ENCODE peak calls at places on chromosomes 4 and X, in nine cellular contexts. One of them, this sample, is unnamed.

GRCh38 chrX:112746812-112747630 is 67.3 kb upstream of the LHFPL1 start:
- DNase-seq in IMR-90: peak
- DNase-seq in T-cell: no peak
- DNase-seq in naive thymus-derived CD4-positive, alpha-beta T cell: no peak
- DNase-seq in EH: no peak
- DNase-seq in DMS79 treated with DMSO at 0.1 percent for 48 hours: no peak
- DNase-seq in stimulated activated CD8-positive, alpha-beta memory T cell treated with anti-CD3 and anti-CD28 coated beads, Interleukin-15, amount 100 ng/mL, for 1 hour: no peak
- DNase-seq in posterior cingulate gyrus: no peak
- DNase-seq in fibroblast of pulmonary artery: peak
- DNase-seq in this sample: no peak

GRCh38 chr4:152486414-152487389 is 49.2 kb downstream of the FBXW7 start:
- DNase-seq in IMR-90: no peak
- DNase-seq in T-cell: no peak
- DNase-seq in naive thymus-derived CD4-positive, alpha-beta T cell: no peak
- DNase-seq in EH: peak
- DNase-seq in DMS79 treated with DMSO at 0.1 percent for 48 hours: no peak
- DNase-seq in stimulated activated CD8-positive, alpha-beta memory T cell treated with anti-CD3 and anti-CD28 coated beads, Interleukin-15, amount 100 ng/mL, for 1 hour: no peak
- DNase-seq in posterior cingulate gyrus: no peak
- DNase-seq in fibroblast of pulmonary artery: no peak
- DNase-seq in this sample: peak

GRCh38 chrX:9291666-9292065 is 173.2 kb upstream of the TBL1X start:
- DNase-seq in IMR-90: no peak
- DNase-seq in T-cell: no peak
- DNase-seq in naive thymus-derived CD4-positive, alpha-beta T cell: no peak
- DNase-seq in EH: no peak
- DNase-seq in DMS79 treated with DMSO at 0.1 percent for 48 hours: peak
- DNase-seq in stimulated activated CD8-positive, alpha-beta memory T cell treated with anti-CD3 and anti-CD28 coated beads, Interleukin-15, amount 100 ng/mL, for 1 hour: no peak
- DNase-seq in posterior cingulate gyrus: no peak
- DNase-seq in fibroblast of pulmonary artery: no peak
- DNase-seq in this sample: peak

GRCh38 chr4:87399148-87399547 is 8.2 kb upstream of the HSD17B11 start:
- DNase-seq in IMR-90: no peak
- DNase-seq in T-cell: no peak
- DNase-seq in naive thymus-derived CD4-positive, alpha-beta T cell: no peak
- DNase-seq in EH: no peak
- DNase-seq in DMS79 treated with DMSO at 0.1 percent for 48 hours: no peak
- DNase-seq in stimulated activated CD8-positive, alpha-beta memory T cell treated with anti-CD3 and anti-CD28 coated beads, Interleukin-15, amount 100 ng/mL, for 1 hour: no peak
- DNase-seq in posterior cingulate gyrus: no peak
- DNase-seq in fibroblast of pulmonary artery: no peak
- DNase-seq in this sample: no peak

GRCh38 chr4:158535130-158535614 is 13.5 kb downstream of the RXFP1 start:
- DNase-seq in IMR-90: peak
- DNase-seq in T-cell: no peak
- DNase-seq in naive thymus-derived CD4-positive, alpha-beta T cell: no peak
- DNase-seq in EH: peak
- DNase-seq in DMS79 treated with DMSO at 0.1 percent for 48 hours: no peak
- DNase-seq in stimulated activated CD8-positive, alpha-beta memory T cell treated with anti-CD3 and anti-CD28 coated beads, Interleukin-15, amount 100 ng/mL, for 1 hour: no peak
- DNase-seq in posterior cingulate gyrus: no peak
- DNase-seq in fibroblast of pulmonary artery: peak
- DNase-seq in this sample: no peak

GRCh38 chrX:148804579-148804978 is 304.2 kb downstream of the AFF2 start:
- DNase-seq in IMR-90: no peak
- DNase-seq in T-cell: no peak
- DNase-seq in naive thymus-derived CD4-positive, alpha-beta T cell: no peak
- DNase-seq in EH: no peak
- DNase-seq in DMS79 treated with DMSO at 0.1 percent for 48 hours: no peak
- DNase-seq in stimulated activated CD8-positive, alpha-beta memory T cell treated with anti-CD3 and anti-CD28 coated beads, Interleukin-15, amount 100 ng/mL, for 1 hour: no peak
- DNase-seq in posterior cingulate gyrus: no peak
- DNase-seq in fibroblast of pulmonary artery: no peak
- DNase-seq in this sample: no peak

GRCh38 chr4:38514465-38515146 is 149.4 kb upstream of the KLF3 start:
- DNase-seq in IMR-90: no peak
- DNase-seq in T-cell: no peak
- DNase-seq in naive thymus-derived CD4-positive, alpha-beta T cell: no peak
- DNase-seq in EH: no peak
- DNase-seq in DMS79 treated with DMSO at 0.1 percent for 48 hours: no peak
- DNase-seq in stimulated activated CD8-positive, alpha-beta memory T cell treated with anti-CD3 and anti-CD28 coated beads, Interleukin-15, amount 100 ng/mL, for 1 hour: no peak
- DNase-seq in posterior cingulate gyrus: no peak
- DNase-seq in fibroblast of pulmonary artery: no peak
- DNase-seq in this sample: peak

GRCh38 chr4:76590847-76591281 is 155.8 kb downstream of the SHROOM3 start:
- DNase-seq in IMR-90: peak
- DNase-seq in T-cell: no peak
- DNase-seq in naive thymus-derived CD4-positive, alpha-beta T cell: no peak
- DNase-seq in EH: peak
- DNase-seq in DMS79 treated with DMSO at 0.1 percent for 48 hours: no peak
- DNase-seq in stimulated activated CD8-positive, alpha-beta memory T cell treated with anti-CD3 and anti-CD28 coated beads, Interleukin-15, amount 100 ng/mL, for 1 hour: no peak
- DNase-seq in posterior cingulate gyrus: no peak
- DNase-seq in fibroblast of pulmonary artery: peak
- DNase-seq in this sample: no peak

GRCh38 chr4:98711526-98711925 is 53.1 kb upstream of the TSPAN5 start:
- DNase-seq in IMR-90: no peak
- DNase-seq in T-cell: no peak
- DNase-seq in naive thymus-derived CD4-positive, alpha-beta T cell: no peak
- DNase-seq in EH: peak
- DNase-seq in DMS79 treated with DMSO at 0.1 percent for 48 hours: no peak
- DNase-seq in stimulated activated CD8-positive, alpha-beta memory T cell treated with anti-CD3 and anti-CD28 coated beads, Interleukin-15, amount 100 ng/mL, for 1 hour: no peak
- DNase-seq in posterior cingulate gyrus: no peak
- DNase-seq in fibroblast of pulmonary artery: no peak
- DNase-seq in this sample: no peak

GRCh38 chrX:121028419-121028818 is 19.0 kb upstream of the GLUD2 start:
- DNase-seq in IMR-90: no peak
- DNase-seq in T-cell: no peak
- DNase-seq in naive thymus-derived CD4-positive, alpha-beta T cell: no peak
- DNase-seq in EH: no peak
- DNase-seq in DMS79 treated with DMSO at 0.1 percent for 48 hours: no peak
- DNase-seq in stimulated activated CD8-positive, alpha-beta memory T cell treated with anti-CD3 and anti-CD28 coated beads, Interleukin-15, amount 100 ng/mL, for 1 hour: no peak
- DNase-seq in posterior cingulate gyrus: no peak
- DNase-seq in fibroblast of pulmonary artery: no peak
- DNase-seq in this sample: peak

GRCh38 chr4:15003441-15003890 is 1.2 kb downstream of the CPEB2 start:
- DNase-seq in IMR-90: peak
- DNase-seq in T-cell: peak
- DNase-seq in naive thymus-derived CD4-positive, alpha-beta T cell: peak
- DNase-seq in EH: peak
- DNase-seq in DMS79 treated with DMSO at 0.1 percent for 48 hours: no peak
- DNase-seq in stimulated activated CD8-positive, alpha-beta memory T cell treated with anti-CD3 and anti-CD28 coated beads, Interleukin-15, amount 100 ng/mL, for 1 hour: no peak
- DNase-seq in posterior cingulate gyrus: peak
- DNase-seq in fibroblast of pulmonary artery: peak
- DNase-seq in this sample: peak

GRCh38 chr4:80213117-80213815 is 16.0 kb downstream of the PRDM8 start:
- DNase-seq in IMR-90: peak
- DNase-seq in T-cell: no peak
- DNase-seq in naive thymus-derived CD4-positive, alpha-beta T cell: no peak
- DNase-seq in EH: peak
- DNase-seq in DMS79 treated with DMSO at 0.1 percent for 48 hours: no peak
- DNase-seq in stimulated activated CD8-positive, alpha-beta memory T cell treated with anti-CD3 and anti-CD28 coated beads, Interleukin-15, amount 100 ng/mL, for 1 hour: no peak
- DNase-seq in posterior cingulate gyrus: no peak
- DNase-seq in fibroblast of pulmonary artery: no peak
- DNase-seq in this sample: peak

GRCh38 chr4:52658671-52659015 is 458 bp downstream of the USP46 start:
- DNase-seq in IMR-90: no peak
- DNase-seq in T-cell: no peak
- DNase-seq in naive thymus-derived CD4-positive, alpha-beta T cell: no peak
- DNase-seq in EH: no peak
- DNase-seq in DMS79 treated with DMSO at 0.1 percent for 48 hours: no peak
- DNase-seq in stimulated activated CD8-positive, alpha-beta memory T cell treated with anti-CD3 and anti-CD28 coated beads, Interleukin-15, amount 100 ng/mL, for 1 hour: no peak
- DNase-seq in posterior cingulate gyrus: no peak
- DNase-seq in fibroblast of pulmonary artery: no peak
- DNase-seq in this sample: peak

GRCh38 chr4:64899563-64899962 is 490.3 kb upstream of the TECRL start:
- DNase-seq in IMR-90: no peak
- DNase-seq in T-cell: no peak
- DNase-seq in naive thymus-derived CD4-positive, alpha-beta T cell: no peak
- DNase-seq in EH: no peak
- DNase-seq in DMS79 treated with DMSO at 0.1 percent for 48 hours: no peak
- DNase-seq in stimulated activated CD8-positive, alpha-beta memory T cell treated with anti-CD3 and anti-CD28 coated beads, Interleukin-15, amount 100 ng/mL, for 1 hour: no peak
- DNase-seq in posterior cingulate gyrus: no peak
- DNase-seq in fibroblast of pulmonary artery: no peak
- DNase-seq in this sample: no peak

GRCh38 chrX:136710324-136710951 is 62.5 kb downstream of the CD40LG start:
- DNase-seq in IMR-90: peak
- DNase-seq in T-cell: no peak
- DNase-seq in naive thymus-derived CD4-positive, alpha-beta T cell: no peak
- DNase-seq in EH: peak
- DNase-seq in DMS79 treated with DMSO at 0.1 percent for 48 hours: no peak
- DNase-seq in stimulated activated CD8-positive, alpha-beta memory T cell treated with anti-CD3 and anti-CD28 coated beads, Interleukin-15, amount 100 ng/mL, for 1 hour: no peak
- DNase-seq in posterior cingulate gyrus: no peak
- DNase-seq in fibroblast of pulmonary artery: peak
- DNase-seq in this sample: no peak

GRCh38 chrX:151206871-151207270 is 30.5 kb downstream of the GPR50 start:
- DNase-seq in IMR-90: no peak
- DNase-seq in T-cell: no peak
- DNase-seq in naive thymus-derived CD4-positive, alpha-beta T cell: no peak
- DNase-seq in EH: no peak
- DNase-seq in DMS79 treated with DMSO at 0.1 percent for 48 hours: no peak
- DNase-seq in stimulated activated CD8-positive, alpha-beta memory T cell treated with anti-CD3 and anti-CD28 coated beads, Interleukin-15, amount 100 ng/mL, for 1 hour: no peak
- DNase-seq in posterior cingulate gyrus: no peak
- DNase-seq in fibroblast of pulmonary artery: no peak
- DNase-seq in this sample: no peak

GRCh38 chrX:95156566-95156965 is 1482.6 kb downstream of the FAM133A start:
- DNase-seq in IMR-90: no peak
- DNase-seq in T-cell: no peak
- DNase-seq in naive thymus-derived CD4-positive, alpha-beta T cell: no peak
- DNase-seq in EH: no peak
- DNase-seq in DMS79 treated with DMSO at 0.1 percent for 48 hours: no peak
- DNase-seq in stimulated activated CD8-positive, alpha-beta memory T cell treated with anti-CD3 and anti-CD28 coated beads, Interleukin-15, amount 100 ng/mL, for 1 hour: no peak
- DNase-seq in posterior cingulate gyrus: no peak
- DNase-seq in fibroblast of pulmonary artery: no peak
- DNase-seq in this sample: no peak

GRCh38 chr4:62302710-62303109 is 1102.6 kb downstream of the ADGRL3 start:
- DNase-seq in IMR-90: no peak
- DNase-seq in T-cell: no peak
- DNase-seq in naive thymus-derived CD4-positive, alpha-beta T cell: no peak
- DNase-seq in EH: no peak
- DNase-seq in DMS79 treated with DMSO at 0.1 percent for 48 hours: no peak
- DNase-seq in stimulated activated CD8-positive, alpha-beta memory T cell treated with anti-CD3 and anti-CD28 coated beads, Interleukin-15, amount 100 ng/mL, for 1 hour: no peak
- DNase-seq in posterior cingulate gyrus: no peak
- DNase-seq in fibroblast of pulmonary artery: no peak
- DNase-seq in this sample: no peak

GRCh38 chr4:120680647-120681228 is 241.8 kb downstream of the PRDM5 start:
- DNase-seq in IMR-90: no peak
- DNase-seq in T-cell: no peak
- DNase-seq in naive thymus-derived CD4-positive, alpha-beta T cell: no peak
- DNase-seq in EH: no peak
- DNase-seq in DMS79 treated with DMSO at 0.1 percent for 48 hours: no peak
- DNase-seq in stimulated activated CD8-positive, alpha-beta memory T cell treated with anti-CD3 and anti-CD28 coated beads, Interleukin-15, amount 100 ng/mL, for 1 hour: no peak
- DNase-seq in posterior cingulate gyrus: no peak
- DNase-seq in fibroblast of pulmonary artery: no peak
- DNase-seq in this sample: no peak

GRCh38 chr4:36351082-36351666 is 69.8 kb downstream of the DTHD1 start:
- DNase-seq in IMR-90: peak
- DNase-seq in T-cell: peak
- DNase-seq in naive thymus-derived CD4-positive, alpha-beta T cell: peak
- DNase-seq in EH: no peak
- DNase-seq in DMS79 treated with DMSO at 0.1 percent for 48 hours: no peak
- DNase-seq in stimulated activated CD8-positive, alpha-beta memory T cell treated with anti-CD3 and anti-CD28 coated beads, Interleukin-15, amount 100 ng/mL, for 1 hour: peak
- DNase-seq in posterior cingulate gyrus: peak
- DNase-seq in fibroblast of pulmonary artery: peak
- DNase-seq in this sample: peak